ENCODE peak calls at places on chromosomes 1 and 21, in ten cellular contexts. U is right lobe of liver, N is endothelial cell, G is tibial artery, Q is heart right ventricle, A is H9, S is B cell, R is cardiac fibroblast, V is ascending aorta, J is HFF-Myc. X is an unnamed sample.

GRCh38 chr1:199460933-199461332 is 566.6 kb upstream of the NR5A2 start:
- DNase-seq in A (no peak), V (no peak), S (no peak), G (no peak), J (no peak), Q (no peak), U (no peak), R (peak), N (no peak), X (no peak)

GRCh38 chr1:178997428-178997827 is 28.3 kb upstream of the FAM20B start:
- DNase-seq in A (no peak), V (no peak), J (no peak), Q (no peak), G (no peak), R (no peak), N (no peak), S (no peak), U (no peak), X (no peak)

GRCh38 chr1:228410015-228410414 is 3.4 kb upstream of the TRIM11 start:
- DNase-seq in U (no peak), A (no peak), N (no peak), Q (no peak), S (no peak), J (no peak), V (no peak), R (peak), G (peak), X (peak)

GRCh38 chr1:84756455-84757082 is 66.3 kb upstream of the SSX2IP start:
- DNase-seq in G (no peak), U (no peak), A (no peak), R (no peak), N (no peak), J (no peak), V (no peak), Q (no peak), S (no peak), X (no peak)

GRCh38 chr1:17849216-17849615 is 94.1 kb downstream of the ACTL8 start:
- DNase-seq in N (no peak), G (no peak), V (no peak), R (peak), U (no peak), J (no peak), A (no peak), Q (no peak), S (no peak), X (no peak)

GRCh38 chr1:51594716-51595115 is 22.2 kb upstream of the OSBPL9 start:
- DNase-seq in A (no peak), U (no peak), V (no peak), S (no peak), R (no peak), J (no peak), Q (no peak), G (no peak), N (no peak), X (no peak)

GRCh38 chr1:33055210-33055991 is 18.7 kb upstream of the AK2 start:
- DNase-seq in A (peak), G (peak), R (peak), N (peak), U (peak), J (peak), S (peak), Q (peak), V (no peak), X (peak)

GRCh38 chr1:5989731-5990271 is 2.4 kb downstream of the NPHP4 start:
- DNase-seq in S (no peak), U (peak), G (no peak), Q (no peak), V (no peak), N (no peak), A (no peak), J (no peak), R (no peak), X (peak)

GRCh38 chr1:23384312-23385058 is 14.8 kb upstream of the ZNF436 start:
- DNase-seq in U (no peak), Q (no peak), A (no peak), G (no peak), R (peak), J (no peak), V (no peak), S (no peak), N (no peak), X (no peak)

GRCh38 chr1:24535021-24535424 is 20.9 kb upstream of the NCMAP start:
- DNase-seq in R (no peak), A (no peak), V (no peak), N (no peak), Q (no peak), S (peak), J (no peak), G (no peak), U (no peak), X (no peak)

GRCh38 chr1:83998599-83999315 is at the start of gene TTLL7:
- DNase-seq in G (peak), U (peak), Q (peak), N (peak), A (peak), R (no peak), S (peak), V (no peak), J (no peak), X (peak)

DNA sequence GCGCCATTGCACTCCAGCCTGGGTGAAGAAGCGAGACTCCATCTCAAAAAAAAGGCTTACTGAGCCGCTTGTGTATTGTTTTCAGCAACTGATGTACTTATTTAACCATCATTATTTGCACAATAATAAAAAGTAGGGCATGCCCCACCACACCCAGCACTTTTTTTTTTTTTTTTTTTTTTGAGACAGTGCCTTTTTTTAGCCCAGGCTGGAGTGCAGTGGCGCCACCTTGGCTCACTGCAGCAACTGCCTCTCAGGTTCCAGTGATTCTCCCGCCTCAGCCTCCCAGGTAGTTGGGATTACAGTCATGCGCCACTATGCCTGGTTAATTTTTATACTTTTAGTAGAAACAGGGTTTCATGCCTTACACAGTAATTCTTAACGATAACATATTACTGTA is 12.2 kb upstream of the TRNAU1AP start:
- DNase-seq in J (no peak), G (no peak), N (no peak), S (no peak), A (no peak), Q (no peak), U (no peak), R (no peak), V (no peak), X (no peak)
- TF ChIP-seq CTCF in J (peak), G (no peak), N (no peak), S (no peak), A (peak), Q (no peak), U (no peak), R (peak), V (no peak), X (no peak)

GRCh38 chr21:42678618-42679295 is 25.3 kb downstream of the PDE9A start:
- DNase-seq in S (no peak), G (no peak), N (no peak), R (no peak), V (no peak), A (no peak), Q (no peak), U (peak), J (no peak), X (peak)

GRCh38 chr21:42680429-42680828 is 27.0 kb downstream of the PDE9A start:
- DNase-seq in J (no peak), S (no peak), Q (no peak), A (no peak), N (no peak), U (peak), V (no peak), R (no peak), G (no peak), X (no peak)

GRCh38 chr21:42678118-42678430 is 24.7 kb downstream of the PDE9A start:
- DNase-seq in G (no peak), U (no peak), Q (no peak), J (no peak), R (no peak), V (no peak), S (no peak), N (no peak), A (no peak), X (no peak)

GRCh38 chr21:42679982-42680330 is 26.5 kb downstream of the PDE9A start:
- DNase-seq in G (no peak), J (no peak), S (no peak), R (no peak), U (peak), Q (no peak), N (no peak), A (no peak), V (no peak), X (peak)

GRCh38 chr21:42679319-42679981 is 26.0 kb downstream of the PDE9A start:
- DNase-seq in Q (no peak), N (no peak), R (no peak), A (no peak), J (no peak), G (no peak), U (no peak), S (no peak), V (no peak), X (peak)
- TF ChIP-seq CTCF in Q (no peak), N (no peak), R (no peak), A (peak), J (no peak), G (no peak), U (no peak), S (no peak), V (no peak), X (no peak)

DNA sequence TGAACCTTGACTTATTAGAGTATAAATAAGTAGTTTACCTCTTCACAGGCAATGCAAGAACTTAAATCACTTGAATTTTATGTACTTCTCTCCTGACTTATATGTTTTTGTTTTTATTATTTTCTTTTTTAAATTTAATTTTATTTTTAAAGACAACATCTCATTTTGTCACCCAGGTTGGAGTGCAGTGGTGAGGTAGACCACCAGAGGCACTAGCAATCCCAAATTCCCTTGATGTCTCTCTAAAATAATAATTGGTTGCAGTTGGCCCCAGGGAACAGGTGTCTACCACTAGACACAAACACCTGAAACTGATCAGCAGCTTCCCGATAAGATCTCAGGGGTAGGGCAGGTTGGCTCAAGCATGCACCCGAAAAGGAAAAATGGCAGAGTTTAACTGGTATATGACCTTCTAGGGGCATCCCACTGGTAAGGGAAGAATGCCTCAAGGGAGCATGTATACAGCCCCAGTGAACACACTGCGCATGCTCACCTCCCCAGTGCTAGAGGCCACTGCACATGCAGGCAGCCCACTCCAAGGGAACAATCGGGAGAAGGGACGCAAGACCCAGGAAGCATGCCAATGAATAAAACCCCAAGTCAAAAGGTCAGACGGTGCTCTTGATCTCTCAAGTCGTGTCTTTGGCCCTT is 14.6 kb downstream of the EXOC8 start:
- DNase-seq in V (no peak), G (no peak), J (no peak), N (no peak), Q (no peak), R (no peak), S (no peak), A (no peak), U (no peak), X (no peak)
- TF ChIP-seq CTCF in V (no peak), G (no peak), J (peak), N (no peak), Q (no peak), R (no peak), S (no peak), A (peak), U (no peak), X (no peak)

DNA sequence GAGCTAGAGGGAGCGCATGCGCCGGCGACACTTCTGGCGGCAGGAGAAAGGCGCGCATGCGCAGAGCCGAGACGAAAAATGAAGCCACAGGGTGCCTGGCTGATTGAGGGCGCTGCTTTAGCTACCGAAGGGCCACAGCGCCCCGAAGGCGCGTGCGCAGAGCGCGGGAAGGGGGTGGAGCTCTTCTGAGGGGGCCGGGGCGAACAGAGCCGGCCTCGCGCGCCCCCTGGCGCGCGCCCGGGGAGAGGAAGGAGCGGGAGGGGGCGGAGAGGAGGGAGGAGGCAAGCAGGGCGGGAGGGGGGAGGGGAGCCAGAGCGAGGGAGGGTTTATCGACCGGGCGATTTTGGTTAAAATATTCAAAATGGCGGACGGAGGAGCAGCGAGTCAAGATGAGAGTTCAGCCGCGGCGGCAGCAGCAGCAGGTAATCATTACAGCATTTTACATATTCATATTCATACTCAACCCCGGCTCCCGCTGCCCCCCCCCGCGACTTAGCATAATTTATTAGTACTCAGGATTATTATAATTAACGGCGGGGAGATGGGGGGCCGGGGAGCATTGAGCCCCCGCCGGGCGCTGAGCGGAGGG is at the start of gene POU2F1:
- DNase-seq in J (peak), U (peak), N (peak), V (peak), R (peak), G (peak), S (peak), Q (peak), A (peak), X (peak)
- TF ChIP-seq CTCF in J (peak), U (peak), N (peak), V (peak), R (peak), G (peak), S (peak), Q (peak), A (peak), X (peak)

GRCh38 chr1:45608475-45609156 is 15.2 kb downstream of the CCDC17 start:
- DNase-seq in R (peak), J (no peak), A (no peak), V (no peak), S (peak), G (no peak), Q (no peak), U (no peak), N (no peak), X (no peak)
- TF ChIP-seq CTCF in R (no peak), J (no peak), A (no peak), V (no peak), S (no peak), G (no peak), Q (no peak), U (no peak), N (no peak), X (no peak)

GRCh38 chr1:3066250-3066711 is 2.7 kb upstream of the PRDM16 start:
- DNase-seq in A (no peak), S (no peak), U (peak), Q (peak), G (peak), J (no peak), V (peak), R (peak), N (peak), X (peak)
- TF ChIP-seq CTCF in A (peak), S (no peak), U (peak), Q (peak), G (peak), J (no peak), V (peak), R (peak), N (no peak), X (peak)

DNA sequence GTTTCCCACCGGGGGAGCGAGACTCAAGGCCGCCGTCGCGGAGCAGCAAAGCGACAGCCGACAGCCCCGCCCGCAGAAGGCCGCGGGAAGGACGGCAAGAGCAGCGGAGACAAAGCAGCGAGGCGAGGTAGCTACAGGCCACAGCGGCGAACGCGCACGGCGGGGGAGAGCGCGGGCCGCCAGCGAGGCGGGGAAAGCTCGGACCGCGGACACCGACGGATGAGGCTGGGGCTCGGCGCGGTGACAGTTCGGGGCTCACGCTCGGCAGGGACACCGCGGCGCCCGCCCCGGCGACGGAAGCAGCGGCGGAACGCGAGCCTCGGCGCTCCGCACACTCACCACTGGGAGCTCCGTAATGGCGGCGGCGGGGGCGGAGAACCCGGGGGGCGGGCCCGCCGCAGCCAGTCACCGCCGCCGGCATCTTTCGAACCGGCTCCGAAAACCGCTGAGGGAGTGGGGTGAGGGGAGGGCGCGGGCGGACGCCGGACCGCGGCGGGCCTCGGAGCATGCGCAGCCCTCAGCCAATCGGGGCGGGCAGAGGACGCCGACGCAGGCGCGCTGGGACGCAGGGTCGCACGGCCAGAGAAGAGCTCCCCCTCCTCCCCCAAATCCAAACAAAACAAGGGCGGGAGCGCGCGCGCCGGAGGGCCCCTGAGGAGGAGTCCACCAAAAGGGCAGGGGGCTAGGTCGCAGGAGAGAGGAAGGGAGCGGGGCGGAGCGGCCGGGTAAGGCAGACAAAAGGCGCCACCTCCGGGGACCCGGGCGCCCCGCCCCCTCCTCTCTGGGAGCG is 602 bp downstream of the HP1BP3 start:
- DNase-seq in U (peak), N (peak), J (peak), Q (peak), R (peak), G (peak), A (peak), V (peak), S (peak), X (peak)
- TF ChIP-seq CTCF in U (no peak), N (no peak), J (no peak), Q (no peak), R (no peak), G (no peak), A (no peak), V (peak), S (no peak), X (no peak)

GRCh38 chr1:63624911-63625310 is 31.7 kb downstream of the PGM1 start:
- DNase-seq in U (no peak), V (no peak), S (no peak), G (no peak), A (no peak), N (no peak), J (no peak), Q (no peak), R (peak), X (no peak)
- TF ChIP-seq CTCF in U (no peak), V (no peak), S (no peak), G (peak), A (peak), N (no peak), J (no peak), Q (no peak), R (peak), X (no peak)